ENCODE peak calls at places on chromosomes 7 and 10, in five cellular contexts. N, L, I, G and Q are unnamed samples.

GRCh38 chr7:35380739-35381224 is 126.9 kb upstream of the TBX20 start:
- DNase-seq in N (no peak), L (no peak), I (no peak), G (no peak), Q (no peak)

GRCh38 chr7:38330861-38331709 is 57.6 kb upstream of the TARP start:
- DNase-seq in N (no peak), L (no peak), I (peak), G (no peak), Q (peak)

GRCh38 chr7:23349484-23350157 is 50.5 kb downstream of the MALSU1 start:
- DNase-seq in N (no peak), L (no peak), I (peak), G (peak), Q (peak)

GRCh38 chr7:155799514-155799913 is 12.7 kb downstream of the SHH start:
- DNase-seq in N (no peak), L (no peak), I (no peak), G (no peak), Q (no peak)

GRCh38 chr7:38027884-38028455 is 107.5 kb downstream of the EPDR1 start:
- DNase-seq in N (no peak), L (no peak), I (no peak), G (no peak), Q (no peak)

GRCh38 chr10:68082815-68083395 is 7.8 kb upstream of the HERC4 start:
- DNase-seq in N (no peak), L (no peak), I (no peak), G (peak), Q (no peak)

GRCh38 chr7:104926905-104927454 is 87.0 kb upstream of the KMT2E start:
- DNase-seq in N (no peak), L (no peak), I (peak), G (no peak), Q (peak)

GRCh38 chr10:84337199-84337598 is 8.8 kb downstream of the CCSER2 start:
- DNase-seq in N (no peak), L (no peak), I (no peak), G (no peak), Q (no peak)

GRCh38 chr10:28365840-28366239 is 63.0 kb upstream of the MPP7 start:
- DNase-seq in N (no peak), L (no peak), I (no peak), G (no peak), Q (no peak)

GRCh38 chr7:70405241-70405640 is 726.7 kb upstream of the GALNT17 start:
- DNase-seq in N (no peak), L (no peak), I (no peak), G (peak), Q (no peak)

GRCh38 chr7:105896407-105896842 is 20.0 kb upstream of the ATXN7L1 start:
- DNase-seq in N (no peak), L (peak), I (no peak), G (no peak), Q (no peak)

GRCh38 chr10:91935886-91936285 is 12.3 kb downstream of the BTAF1 start:
- DNase-seq in N (no peak), L (no peak), I (no peak), G (no peak), Q (no peak)

GRCh38 chr7:50661345-50662058 is 96.3 kb upstream of the DDC start:
- DNase-seq in N (no peak), L (no peak), I (no peak), G (no peak), Q (no peak)

GRCh38 chr7:87934699-87935372 is 785 bp downstream of the ADAM22 start:
- DNase-seq in N (no peak), L (peak), I (peak), G (peak), Q (peak)

GRCh38 chr7:28988091-28988490 is 30.0 kb upstream of the TRIL start:
- DNase-seq in N (no peak), L (no peak), I (no peak), G (no peak), Q (no peak)

GRCh38 chr10:49161411-49161997 is 26.7 kb downstream of the TMEM273 start:
- DNase-seq in N (no peak), L (peak), I (no peak), G (peak), Q (peak)

GRCh38 chr10:72092987-72093386 is 4.6 kb upstream of the SPOCK2 start:
- DNase-seq in N (no peak), L (no peak), I (no peak), G (no peak), Q (no peak)

GRCh38 chr10:43076876-43077420 is at the start of gene RET:
- DNase-seq in N (no peak), L (peak), I (peak), G (no peak), Q (peak)

GRCh38 chr10:130257897-130258296 is 121.7 kb downstream of the GLRX3 start:
- DNase-seq in N (no peak), L (no peak), I (no peak), G (no peak), Q (no peak)

GRCh38 chr10:124612611-124613498 is 131.3 kb downstream of the FAM53B start:
- DNase-seq in N (no peak), L (no peak), I (peak), G (no peak), Q (peak)

GRCh38 chr10:124722812-124723783 is 21.1 kb downstream of the FAM53B start:
- DNase-seq in N (no peak), L (no peak), I (no peak), G (no peak), Q (no peak)

GRCh38 chr10:86353506-86354485 is 12.8 kb downstream of the GRID1 start:
- DNase-seq in N (no peak), L (no peak), I (no peak), G (no peak), Q (no peak)

GRCh38 chr10:108911814-108912541 is 1011.3 kb downstream of the XPNPEP1 start:
- DNase-seq in N (no peak), L (peak), I (peak), G (peak), Q (peak)

GRCh38 chr10:52318136-52318810 is 4.2 kb downstream of the DKK1 start:
- DNase-seq in N (no peak), L (no peak), I (no peak), G (no peak), Q (no peak)

GRCh38 chr10:94066411-94066810 is 72.7 kb downstream of the PLCE1 start:
- DNase-seq in N (no peak), L (no peak), I (peak), G (peak), Q (peak)

GRCh38 chr10:125606406-125606805 is 76.6 kb downstream of the TEX36 start:
- DNase-seq in N (no peak), L (no peak), I (no peak), G (no peak), Q (no peak)

GRCh38 chr7:132488634-132489302 is 87.5 kb downstream of the PLXNA4 start:
- DNase-seq in N (no peak), L (no peak), I (no peak), G (no peak), Q (no peak)

GRCh38 chr7:57354679-57355338 is 95.2 kb upstream of the ZNF716 start:
- DNase-seq in N (no peak), L (no peak), I (no peak), G (no peak), Q (no peak)

GRCh38 chr10:88557659-88558058 is 25.5 kb downstream of the RNLS start:
- DNase-seq in N (no peak), L (no peak), I (no peak), G (no peak), Q (no peak)

GRCh38 chr10:126001579-126001978 is 105.2 kb downstream of the FANK1 start:
- DNase-seq in N (no peak), L (no peak), I (no peak), G (no peak), Q (no peak)

GRCh38 chr10:72981028-72981881 is 26.6 kb upstream of the PLA2G12B start:
- DNase-seq in N (no peak), L (no peak), I (no peak), G (no peak), Q (no peak)